ENCODE peak calls at places on chromosome 15, in six cellular contexts. R is neural progenitor cell; E is uterus; Z is AG04450; A is CD4-positive, CD25-positive, alpha-beta regulatory T cell; I is ascending aorta. C is an unnamed sample.
A peak's percentile ranks its signal among the peaks of the same experiment; 100 is the strongest.

GRCh38 chr15:89003865-89004725 is 84.2 kb upstream of the ABHD2 start:
- DNase-seq in R (peak; percentile 78), E (no peak), Z (peak; percentile 27), A (no peak), I (no peak), C (peak; percentile 17)

GRCh38 chr15:63046927-63047760 is 4.6 kb downstream of the TPM1 start:
- DNase-seq in R (peak; percentile 50), E (no peak), Z (no peak), A (no peak), I (no peak), C (no peak)

GRCh38 chr15:98292442-98293240 is 332.1 kb downstream of the ARRDC4 start:
- DNase-seq in R (peak; percentile 84), E (no peak), Z (no peak), A (no peak), I (no peak), C (peak; percentile 59)

GRCh38 chr15:99550077-99550476 is 15.7 kb upstream of the MEF2A start:
- DNase-seq in R (no peak), E (no peak), Z (no peak), A (no peak), I (no peak), C (no peak)

GRCh38 chr15:77528290-77528967 is 104.3 kb downstream of the LINGO1 start:
- DNase-seq in R (no peak), E (no peak), Z (no peak), A (no peak), I (no peak), C (no peak)

GRCh38 chr15:36175781-36176211 is 403.6 kb upstream of the CDIN1 start:
- DNase-seq in R (no peak), E (no peak), Z (no peak), A (no peak), I (no peak), C (no peak)

GRCh38 chr15:72515591-72516389 is 41.7 kb downstream of the ARIH1 start:
- DNase-seq in R (no peak), E (no peak), Z (no peak), A (no peak), I (no peak), C (no peak)

GRCh38 chr15:49468440-49468839 is 45.4 kb downstream of the FGF7 start:
- DNase-seq in R (no peak), E (peak; percentile 32), Z (no peak), A (no peak), I (no peak), C (peak; percentile 15)

GRCh38 chr15:38427380-38427779 is 26.5 kb upstream of the FAM98B start:
- DNase-seq in R (no peak), E (no peak), Z (no peak), A (no peak), I (no peak), C (no peak)

GRCh38 chr15:50665938-50666337 is 20.7 kb downstream of the TRPM7 start:
- DNase-seq in R (no peak), E (no peak), Z (no peak), A (no peak), I (no peak), C (no peak)

GRCh38 chr15:98754283-98755022 is 106.1 kb downstream of the IGF1R start:
- DNase-seq in R (peak; percentile 74), E (no peak), Z (no peak), A (no peak), I (no peak), C (peak; percentile 41)

GRCh38 chr15:74882528-74882927 is 7.3 kb upstream of the MPI start:
- DNase-seq in R (no peak), E (no peak), Z (no peak), A (no peak), I (no peak), C (no peak)
- H3K4me3 ChIP-seq in R (no peak overlapping the region), E (no peak overlapping the region), Z (no peak overlapping the region), A (no peak overlapping the region), I (no peak overlapping the region), C (no peak overlapping the region)

GRCh38 chr15:32870240-32871033 is 152.6 kb downstream of the GREM1 start:
- DNase-seq in R (no peak), E (no peak), Z (peak; percentile 97), A (no peak), I (no peak), C (no peak)

GRCh38 chr15:32871887-32872286 is 154.1 kb downstream of the GREM1 start:
- DNase-seq in R (no peak), E (no peak), Z (no peak), A (no peak), I (no peak), C (no peak)

GRCh38 chr15:32869814-32870213 is 152.0 kb downstream of the GREM1 start:
- DNase-seq in R (no peak), E (no peak), Z (no peak), A (no peak), I (no peak), C (no peak)

GRCh38 chr15:32872606-32873291 is 154.9 kb downstream of the GREM1 start:
- DNase-seq in R (no peak), E (peak; percentile 75), Z (peak; percentile 91), A (no peak), I (no peak), C (peak; percentile 76)

GRCh38 chr15:32873292-32874114 is 155.7 kb downstream of the GREM1 start:
- DNase-seq in R (no peak), E (no peak), Z (no peak), A (no peak), I (no peak), C (no peak)
- H3K27me3 ChIP-seq in R (no peaks in the 10 kb centered on the region), E (no peaks in the 10 kb centered on the region), Z (no peaks in the 10 kb centered on the region), A (no peaks in the 10 kb centered on the region), I (no peaks in the 10 kb centered on the region), C (no peaks in the 10 kb centered on the region)

GRCh38 chr15:26561994-26562730 is 210.7 kb downstream of the GABRB3 start:
- DNase-seq in R (no peak), E (no peak), Z (no peak), A (no peak), I (no peak), C (no peak)

GRCh38 chr15:26561130-26561529 is 211.7 kb downstream of the GABRB3 start:
- DNase-seq in R (no peak), E (no peak), Z (no peak), A (no peak), I (no peak), C (no peak)

DNA sequence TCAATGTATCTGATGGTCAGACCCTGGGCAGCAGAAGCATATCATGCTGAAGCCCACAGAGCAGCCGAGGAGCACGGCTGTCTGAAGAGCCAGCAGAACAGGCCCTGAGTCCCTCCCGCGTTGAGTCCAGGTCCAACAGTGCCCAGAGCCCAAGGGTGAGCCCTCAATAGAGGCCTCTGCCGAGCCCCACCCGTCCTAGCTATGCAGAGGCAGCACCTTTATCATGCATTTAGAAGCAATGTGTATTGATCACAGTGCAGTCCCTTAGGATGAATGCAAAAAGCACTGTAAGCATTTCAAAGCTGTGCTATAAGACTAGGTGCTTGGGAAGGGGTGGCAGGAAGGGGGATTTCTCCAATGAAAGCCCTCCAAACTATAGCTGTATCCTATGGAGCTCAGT is 208.5 kb downstream of the GABRB3 start:
- DNase-seq in R (no peak), E (no peak), Z (no peak), A (no peak), I (no peak), C (no peak)
- H3K9me3 ChIP-seq in R (no peaks in the 10 kb centered on the region), E (no peaks in the 10 kb centered on the region), Z (peaks cover 32% of the 10 kb centered on the region), A (no peaks in the 10 kb centered on the region), I (no peaks in the 10 kb centered on the region), C (no peaks in the 10 kb centered on the region)

GRCh38 chr15:73928971-73929627 is 2.8 kb downstream of the LOXL1 start:
- DNase-seq in R (peak; percentile 55), E (no peak), Z (no peak), A (no peak), I (no peak), C (peak; percentile 45)

GRCh38 chr15:73930371-73930770 is 4.1 kb downstream of the LOXL1 start:
- DNase-seq in R (no peak), E (no peak), Z (peak; percentile 66), A (no peak), I (peak; percentile 51), C (peak; percentile 98)

GRCh38 chr15:73931441-73931840 is 5.2 kb downstream of the LOXL1 start:
- DNase-seq in R (no peak), E (no peak), Z (no peak), A (no peak), I (no peak), C (no peak)

GRCh38 chr15:73932381-73933191 is 6.3 kb downstream of the LOXL1 start:
- DNase-seq in R (no peak), E (no peak), Z (no peak), A (no peak), I (no peak), C (no peak)

DNA sequence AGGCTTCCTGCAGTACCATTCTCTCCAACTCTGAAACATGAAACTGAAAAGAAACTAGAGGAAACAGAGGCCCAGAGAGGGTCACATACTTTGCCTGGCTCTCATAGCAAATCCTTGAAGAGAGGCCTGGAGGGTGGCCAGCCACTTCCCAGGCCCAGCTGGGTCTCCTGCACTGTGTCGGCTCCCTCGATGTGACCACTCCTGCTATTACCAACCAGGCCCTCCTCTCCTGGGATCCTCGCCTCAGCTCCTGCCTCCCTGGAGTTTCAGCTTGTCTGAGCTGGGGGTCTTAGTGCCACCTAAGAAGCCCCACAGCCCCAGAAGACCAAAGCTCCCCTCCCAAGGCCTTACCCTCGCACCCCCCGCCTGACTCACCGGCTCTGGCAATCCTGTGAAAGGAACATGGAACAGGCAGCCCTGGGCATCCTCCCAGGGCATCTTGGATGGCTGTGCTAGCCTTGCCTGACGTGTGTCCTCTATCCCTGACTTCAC is 4.6 kb downstream of the LOXL1 start:
- DNase-seq in R (no peak), E (no peak), Z (no peak), A (no peak), I (no peak), C (peak; percentile 98)
- H3K4me3 ChIP-seq in R (no peak overlapping the region), E (no peak overlapping the region), Z (peak overlapping the region; percentile 90), A (no peak overlapping the region), I (peak overlapping the region; percentile 65), C (peak overlapping the region; percentile 66)

GRCh38 chr15:44199393-44199792 is 4.3 kb upstream of the FRMD5 start:
- DNase-seq in R (no peak), E (no peak), Z (no peak), A (no peak), I (no peak), C (no peak)
- H3K27me3 ChIP-seq in R (peaks cover 3% of the 10 kb centered on the region), E (peaks cover 16% of the 10 kb centered on the region), Z (no peaks in the 10 kb centered on the region), A (peaks cover 39% of the 10 kb centered on the region), I (no peaks in the 10 kb centered on the region), C (no peaks in the 10 kb centered on the region)

GRCh38 chr15:69272139-69272538 is 26.6 kb upstream of the PAQR5 start:
- DNase-seq in R (peak; percentile 55), E (no peak), Z (no peak), A (no peak), I (no peak), C (no peak)
- H3K9me3 ChIP-seq in R (no peaks in the 10 kb centered on the region), E (no peaks in the 10 kb centered on the region), Z (no peaks in the 10 kb centered on the region), A (no peaks in the 10 kb centered on the region), I (no peaks in the 10 kb centered on the region), C (no peaks in the 10 kb centered on the region)

C was measured in MG63.